ENCODE peak calls at places on chromosome 19, in four cellular contexts. J is pancreas; V is renal cortical epithelial cell; S is stimulated activated CD8-positive, alpha-beta memory T cell treated with anti-CD3 and anti-CD28 coated beads, Interleukin-12 subunit alpha, Interleukin-12 subunit beta, amount 100 ng/mL, for 4 hours. M is an unnamed sample.

GRCh38 chr19:18672044-18672451 is 11.4 kb upstream of the CRTC1 start:
- DNase-seq in J (no peak), S (no peak), V (no peak), M (no peak)

GRCh38 chr19:47274071-47274890 is at the start of gene INAFM1:
- DNase-seq in J (peak; percentile 98), V (peak; percentile 65), S (peak; percentile 99), M (peak; percentile 99)

GRCh38 chr19:23403581-23404324 is 8.5 kb upstream of the ZNF91 start:
- DNase-seq in S (no peak), J (peak; percentile 41), V (no peak), M (no peak)

GRCh38 chr19:29641597-29641996 is 23.7 kb upstream of the PLEKHF1 start:
- DNase-seq in S (no peak), J (no peak), V (no peak), M (no peak)

GRCh38 chr19:53942001-53942786 is 20.5 kb upstream of the CACNG8 start:
- DNase-seq in J (no peak), V (no peak), S (no peak), M (no peak)

GRCh38 chr19:45854167-45854778 is 8.7 kb downstream of the SYMPK start:
- DNase-seq in J (no peak), V (no peak), S (no peak), M (no peak)

GRCh38 chr19:13152356-13152853 is 2.2 kb downstream of the IER2 start:
- DNase-seq in V (no peak), S (no peak), J (no peak), M (no peak)

GRCh38 chr19:18070181-18070580 is 16.6 kb downstream of the IL12RB1 start:
- DNase-seq in S (no peak), J (no peak), V (no peak), M (no peak)

GRCh38 chr19:12838893-12839656 is 760 bp downstream of the MAST1 start:
- DNase-seq in S (no peak), V (no peak), J (no peak), M (no peak)